ENCODE peak calls at places on chromosomes 5 and 9, in six cellular contexts. G is fibroblast of villous mesenchyme, Q is aorta, H is left ventricle myocardium inferior, W is thoracic aorta, R is A549. D is an unnamed sample.

GRCh38 chr5:74067748-74068541 is 441.9 kb downstream of the ARHGEF28 start:
- DNase-seq in H (no peak), W (no peak), R (peak), G (peak), Q (no peak), D (no peak)

GRCh38 chr5:109451161-109451560 is 41.4 kb upstream of the PJA2 start:
- DNase-seq in W (no peak), Q (no peak), R (no peak), G (no peak), H (no peak), D (no peak)

GRCh38 chr5:112586596-112587062 is 151.1 kb upstream of the APC start:
- DNase-seq in G (no peak), H (no peak), W (no peak), Q (no peak), R (no peak), D (no peak)

GRCh38 chr5:34919077-34919476 is 3.6 kb downstream of the BRIX1 start:
- DNase-seq in H (no peak), R (no peak), Q (no peak), W (no peak), G (no peak), D (no peak)

GRCh38 chr9:134189167-134189474 is 24.8 kb upstream of the RNU6ATAC start:
- DNase-seq in Q (peak), R (no peak), G (no peak), H (no peak), W (no peak), D (no peak)

GRCh38 chr9:76023715-76024195 is 133.3 kb downstream of the PCSK5 start:
- DNase-seq in W (no peak), Q (no peak), H (no peak), G (no peak), R (no peak), D (no peak)

GRCh38 chr5:116652903-116653302 is 78.3 kb upstream of the SEMA6A start:
- DNase-seq in H (no peak), W (no peak), G (no peak), Q (no peak), R (no peak), D (peak)

GRCh38 chr9:95505072-95505471 is 11.7 kb downstream of the PTCH1 start:
- DNase-seq in W (no peak), R (no peak), H (no peak), G (no peak), Q (no peak), D (no peak)

GRCh38 chr5:136560111-136560510 is 194.8 kb upstream of the TRPC7 start:
- DNase-seq in R (no peak), G (peak), W (no peak), H (no peak), Q (no peak), D (no peak)

GRCh38 chr5:36502608-36503007 is 103.8 kb upstream of the SLC1A3 start:
- DNase-seq in G (peak), Q (no peak), H (no peak), R (no peak), W (no peak), D (peak)

GRCh38 chr9:128215491-128216404 is 12.6 kb downstream of the DNM1 start:
- DNase-seq in W (no peak), H (peak), R (no peak), G (peak), Q (no peak), D (peak)

GRCh38 chr9:31034311-31034710 is 1350.1 kb upstream of the ACO1 start:
- DNase-seq in W (no peak), H (no peak), Q (no peak), G (no peak), R (no peak), D (peak)

GRCh38 chr5:55410840-55411239 is 103.1 kb downstream of the MTREX start:
- DNase-seq in Q (no peak), H (no peak), W (no peak), R (no peak), G (no peak), D (no peak)

GRCh38 chr9:131673068-131673467 is 66.8 kb downstream of the RAPGEF1 start:
- DNase-seq in R (no peak), G (no peak), Q (no peak), H (no peak), W (no peak), D (no peak)

GRCh38 chr9:136671646-136672430 is 9.1 kb downstream of the EGFL7 start:
- DNase-seq in W (no peak), H (no peak), R (peak), Q (no peak), G (no peak), D (no peak)

GRCh38 chr9:4855861-4856260 is 63.1 kb downstream of the RCL1 start:
- DNase-seq in G (peak), W (no peak), R (no peak), Q (peak), H (no peak), D (peak)

GRCh38 chr5:79255786-79256557 is 20.0 kb downstream of the JMY start:
- DNase-seq in W (no peak), G (peak), H (no peak), Q (no peak), R (peak), D (peak)

GRCh38 chr5:61275841-61276240 is 56.2 kb upstream of the ZSWIM6 start:
- DNase-seq in W (peak), Q (peak), G (peak), R (no peak), H (peak), D (peak)

GRCh38 chr5:39501403-39501802 is 76.6 kb upstream of the DAB2 start:
- DNase-seq in R (no peak), G (peak), Q (peak), H (peak), W (no peak), D (peak)

GRCh38 chr9:79471577-79472543 is 99.9 kb upstream of the TLE4 start:
- DNase-seq in Q (peak), R (no peak), G (peak), W (peak), H (peak), D (peak)
- H3K4me3 ChIP-seq in Q (no peak), R (no peak), G (no peak), W (no peak), H (no peak), D (no peak)

GRCh38 chr9:22452415-22453010 is 5.9 kb downstream of the DMRTA1 start:
- DNase-seq in R (peak), H (peak), Q (peak), W (no peak), G (peak), D (peak)
- H3K4me3 ChIP-seq in R (no peak), H (no peak), Q (no peak), W (no peak), G (no peak), D (no peak)

GRCh38 chr5:176359658-176360057 is 1.9 kb downstream of the KIAA1191 start:
- DNase-seq in R (no peak), H (no peak), Q (no peak), G (peak), W (no peak), D (peak)
- H3K4me3 ChIP-seq in R (no peak), H (peak), Q (no peak), G (peak), W (no peak), D (no peak)

GRCh38 chr9:34797367-34797766 is 87.4 kb upstream of the CCL21 start:
- DNase-seq in H (no peak), W (no peak), G (no peak), R (no peak), Q (no peak), D (no peak)
- H3K4me3 ChIP-seq in H (no peak), W (no peak), G (no peak), R (no peak), Q (no peak), D (no peak)

GRCh38 chr9:33232866-33233265 is 7.1 kb upstream of the SPINK4 start:
- DNase-seq in H (no peak), Q (no peak), W (no peak), R (no peak), G (no peak), D (no peak)
- H3K4me3 ChIP-seq in H (no peak), Q (no peak), W (no peak), R (no peak), G (no peak), D (no peak)

GRCh38 chr5:168329302-168329701 is 37.9 kb downstream of the WWC1 start:
- DNase-seq in R (no peak), G (peak), W (no peak), H (no peak), Q (no peak), D (no peak)

GRCh38 chr5:168327019-168327421 is 35.6 kb downstream of the WWC1 start:
- DNase-seq in Q (no peak), W (no peak), G (no peak), R (no peak), H (no peak), D (peak)

GRCh38 chr5:168327994-168328393 is 36.5 kb downstream of the WWC1 start:
- DNase-seq in R (no peak), W (no peak), Q (no peak), H (no peak), G (no peak), D (no peak)

GRCh38 chr5:168327451-168327850 is 36.0 kb downstream of the WWC1 start:
- DNase-seq in R (no peak), W (no peak), Q (no peak), G (no peak), H (no peak), D (no peak)

DNA sequence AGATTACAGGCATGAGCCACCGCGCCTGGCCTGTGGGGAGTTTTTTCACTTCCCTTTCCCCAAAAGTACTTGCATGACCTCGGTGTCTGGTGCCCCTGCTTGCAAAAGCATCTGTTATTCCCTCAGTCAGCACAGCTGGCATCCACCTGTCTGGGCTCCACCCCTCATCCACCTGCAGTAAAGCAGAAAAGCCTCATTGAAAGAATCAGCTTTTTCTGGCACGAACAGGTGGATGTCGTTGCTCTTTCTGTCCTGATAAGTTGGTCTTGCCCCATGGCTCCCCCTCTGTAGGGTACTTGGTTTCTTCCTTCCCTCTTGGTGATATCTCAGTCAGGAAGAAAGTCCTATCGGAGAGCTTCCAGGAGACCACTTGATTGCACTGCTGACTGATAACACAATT is 37.4 kb downstream of the WWC1 start:
- DNase-seq in Q (no peak), W (no peak), G (peak), R (peak), H (no peak), D (no peak)
- H3K4me3 ChIP-seq in Q (no peak), W (no peak), G (no peak), R (peak), H (no peak), D (no peak)

GRCh38 chr5:72141440-72142271 is 34.4 kb downstream of the MAP1B start:
- DNase-seq in H (no peak), Q (peak), W (peak), G (peak), R (peak), D (peak)

GRCh38 chr5:72140711-72141110 is 33.4 kb downstream of the MAP1B start:
- DNase-seq in H (no peak), G (no peak), Q (no peak), R (no peak), W (no peak), D (no peak)

GRCh38 chr5:72137826-72138409 is 30.6 kb downstream of the MAP1B start:
- DNase-seq in W (no peak), G (peak), Q (no peak), R (peak), H (no peak), D (no peak)

GRCh38 chr5:72134226-72134625 is 27.0 kb downstream of the MAP1B start:
- DNase-seq in R (no peak), Q (no peak), H (no peak), W (no peak), G (no peak), D (no peak)

GRCh38 chr5:72138943-72139467 is 31.7 kb downstream of the MAP1B start:
- DNase-seq in Q (no peak), H (no peak), R (no peak), W (no peak), G (peak), D (peak)
- H3K4me3 ChIP-seq in Q (no peak), H (no peak), R (no peak), W (peak), G (no peak), D (no peak)

D was measured in cardiac fibroblast.